ENCODE peak calls at places on chromosome 7, in seven cellular contexts. Z, F, S, W, N, K and Q are unnamed samples.

GRCh38 chr7:43501881-43502280 is 81.0 kb upstream of the STK17A start:
- DNase-seq in Z (no peak), F (no peak), S (peak), W (no peak), N (no peak), K (no peak), Q (no peak)

GRCh38 chr7:1938788-1939433 is 268.8 kb downstream of the ELFN1 start:
- DNase-seq in Z (no peak), F (peak), S (no peak), W (no peak), N (no peak), K (peak), Q (no peak)

GRCh38 chr7:4880218-4880617 is 3.3 kb downstream of the RADIL start:
- DNase-seq in Z (no peak), F (no peak), S (no peak), W (no peak), N (no peak), K (peak), Q (no peak)

GRCh38 chr7:22444181-22444966 is 55.6 kb downstream of the STEAP1B start:
- DNase-seq in Z (peak), F (no peak), S (no peak), W (no peak), N (no peak), K (no peak), Q (no peak)

GRCh38 chr7:151595702-151596340 is 76.1 kb upstream of the RHEB start:
- DNase-seq in Z (no peak), F (no peak), S (no peak), W (no peak), N (no peak), K (no peak), Q (no peak)

GRCh38 chr7:143380646-143381426 is at the start of gene ZYX:
- DNase-seq in Z (peak), F (peak), S (peak), W (peak), N (peak), K (peak), Q (peak)

GRCh38 chr7:17109017-17109416 is 189.4 kb upstream of the AHR start:
- DNase-seq in Z (no peak), F (no peak), S (peak), W (no peak), N (no peak), K (no peak), Q (no peak)

GRCh38 chr7:135147899-135148721 is at the start of gene TMEM140:
- DNase-seq in Z (peak), F (peak), S (no peak), W (peak), N (no peak), K (no peak), Q (peak)

GRCh38 chr7:117825132-117825531 is 48.1 kb downstream of the CTTNBP2 start:
- DNase-seq in Z (no peak), F (no peak), S (no peak), W (no peak), N (no peak), K (no peak), Q (no peak)

GRCh38 chr7:98116656-98117461 is 10.2 kb downstream of the LMTK2 start:
- DNase-seq in Z (no peak), F (no peak), S (no peak), W (peak), N (no peak), K (no peak), Q (no peak)

GRCh38 chr7:26616235-26616634 is 248.2 kb downstream of the SKAP2 start:
- DNase-seq in Z (no peak), F (no peak), S (no peak), W (no peak), N (no peak), K (no peak), Q (no peak)

GRCh38 chr7:98840096-98840495 is 29.7 kb downstream of the TMEM130 start:
- DNase-seq in Z (no peak), F (no peak), S (no peak), W (no peak), N (no peak), K (no peak), Q (no peak)

GRCh38 chr7:30745251-30745650 is 6.7 kb upstream of the INMT start:
- DNase-seq in Z (no peak), F (no peak), S (no peak), W (no peak), N (no peak), K (no peak), Q (no peak)

GRCh38 chr7:73960548-73960947 is 67.4 kb upstream of the ELN start:
- DNase-seq in Z (no peak), F (no peak), S (no peak), W (no peak), N (no peak), K (no peak), Q (no peak)

GRCh38 chr7:45977256-45977655 is 56.2 kb upstream of the IGFBP3 start:
- DNase-seq in Z (no peak), F (no peak), S (no peak), W (no peak), N (no peak), K (no peak), Q (no peak)

GRCh38 chr7:19665399-19666008 is 43.3 kb downstream of the POLR1F start:
- DNase-seq in Z (no peak), F (no peak), S (no peak), W (peak), N (no peak), K (no peak), Q (no peak)

GRCh38 chr7:7118822-7119221 is 63.5 kb upstream of the C1GALT1 start:
- DNase-seq in Z (no peak), F (no peak), S (no peak), W (no peak), N (no peak), K (no peak), Q (no peak)

GRCh38 chr7:149887311-149887710 is 13.5 kb downstream of the ATP6V0E2 start:
- DNase-seq in Z (no peak), F (no peak), S (no peak), W (no peak), N (no peak), K (no peak), Q (no peak)